ENCODE peak calls at places on chromosomes 6 and 20, in ten cellular contexts. One of them, this sample, is unnamed.
A peak's percentile ranks its signal among the peaks of the same experiment; 100 is the strongest.

GRCh38 chr6:391559-392440 is at the start of gene IRF4:
- DNase-seq in keratinocyte: no peak
- DNase-seq in fibroblast of mammary gland: peak; percentile 9
- DNase-seq in adipocyte: peak; percentile 4
- DNase-seq in HFF-Myc: no peak
- DNase-seq in BJ: no peak
- DNase-seq in sigmoid colon: no peak
- DNase-seq in GM12865: peak; percentile 91
- DNase-seq in adrenal gland: peak; percentile 41
- DNase-seq in fibroblast of lung: no peak
- DNase-seq in this sample: no peak

GRCh38 chr20:64109390-64109747 is 2.0 kb upstream of the NPBWR2 start:
- DNase-seq in keratinocyte: no peak
- DNase-seq in fibroblast of mammary gland: no peak
- DNase-seq in adipocyte: no peak
- DNase-seq in HFF-Myc: no peak
- DNase-seq in BJ: no peak
- DNase-seq in sigmoid colon: peak; percentile 44
- DNase-seq in GM12865: no peak
- DNase-seq in adrenal gland: peak; percentile 47
- DNase-seq in fibroblast of lung: no peak
- DNase-seq in this sample: no peak

GRCh38 chr6:129889580-129889979 is 28.5 kb upstream of the TMEM244 start:
- DNase-seq in keratinocyte: peak; percentile 54
- DNase-seq in fibroblast of mammary gland: peak; percentile 94
- DNase-seq in adipocyte: peak; percentile 85
- DNase-seq in HFF-Myc: no peak
- DNase-seq in BJ: peak; percentile 56
- DNase-seq in sigmoid colon: no peak
- DNase-seq in GM12865: no peak
- DNase-seq in adrenal gland: no peak
- DNase-seq in fibroblast of lung: peak; percentile 89
- DNase-seq in this sample: peak; percentile 67

GRCh38 chr6:122853259-122853995 is 64.4 kb downstream of the SMPDL3A start:
- DNase-seq in keratinocyte: no peak
- DNase-seq in fibroblast of mammary gland: no peak
- DNase-seq in adipocyte: no peak
- DNase-seq in HFF-Myc: no peak
- DNase-seq in BJ: no peak
- DNase-seq in sigmoid colon: no peak
- DNase-seq in GM12865: peak; percentile 72
- DNase-seq in adrenal gland: no peak
- DNase-seq in fibroblast of lung: no peak
- DNase-seq in this sample: no peak

GRCh38 chr20:49717693-49718092 is 4.0 kb upstream of the B4GALT5 start:
- DNase-seq in keratinocyte: no peak
- DNase-seq in fibroblast of mammary gland: no peak
- DNase-seq in adipocyte: no peak
- DNase-seq in HFF-Myc: no peak
- DNase-seq in BJ: no peak
- DNase-seq in sigmoid colon: no peak
- DNase-seq in GM12865: no peak
- DNase-seq in adrenal gland: no peak
- DNase-seq in fibroblast of lung: no peak
- DNase-seq in this sample: no peak

GRCh38 chr20:3431109-3431508 is 23.6 kb upstream of the DNAAF9 start:
- DNase-seq in keratinocyte: no peak
- DNase-seq in fibroblast of mammary gland: no peak
- DNase-seq in adipocyte: peak; percentile 1
- DNase-seq in HFF-Myc: no peak
- DNase-seq in BJ: no peak
- DNase-seq in sigmoid colon: no peak
- DNase-seq in GM12865: no peak
- DNase-seq in adrenal gland: no peak
- DNase-seq in fibroblast of lung: peak; percentile 90
- DNase-seq in this sample: no peak

GRCh38 chr6:29651413-29652197 is 5.3 kb upstream of the MOG start:
- DNase-seq in keratinocyte: no peak
- DNase-seq in fibroblast of mammary gland: peak; percentile 46
- DNase-seq in adipocyte: peak; percentile 72
- DNase-seq in HFF-Myc: no peak
- DNase-seq in BJ: no peak
- DNase-seq in sigmoid colon: no peak
- DNase-seq in GM12865: peak; percentile 46
- DNase-seq in adrenal gland: no peak
- DNase-seq in fibroblast of lung: peak; percentile 18
- DNase-seq in this sample: no peak

GRCh38 chr20:3383878-3384495 is 23.5 kb downstream of the DNAAF9 start:
- DNase-seq in keratinocyte: no peak
- DNase-seq in fibroblast of mammary gland: no peak
- DNase-seq in adipocyte: no peak
- DNase-seq in HFF-Myc: no peak
- DNase-seq in BJ: no peak
- DNase-seq in sigmoid colon: no peak
- DNase-seq in GM12865: peak; percentile 50
- DNase-seq in adrenal gland: no peak
- DNase-seq in fibroblast of lung: no peak
- DNase-seq in this sample: no peak

GRCh38 chr6:91045152-91045551 is 458.3 kb upstream of the MAP3K7 start:
- DNase-seq in keratinocyte: no peak
- DNase-seq in fibroblast of mammary gland: no peak
- DNase-seq in adipocyte: no peak
- DNase-seq in HFF-Myc: no peak
- DNase-seq in BJ: no peak
- DNase-seq in sigmoid colon: no peak
- DNase-seq in GM12865: no peak
- DNase-seq in adrenal gland: no peak
- DNase-seq in fibroblast of lung: peak; percentile 16
- DNase-seq in this sample: no peak

GRCh38 chr6:157033428-157034140 is 256.4 kb downstream of the ARID1B start:
- DNase-seq in keratinocyte: no peak
- DNase-seq in fibroblast of mammary gland: peak; percentile 31
- DNase-seq in adipocyte: peak; percentile 49
- DNase-seq in HFF-Myc: no peak
- DNase-seq in BJ: no peak
- DNase-seq in sigmoid colon: no peak
- DNase-seq in GM12865: no peak
- DNase-seq in adrenal gland: no peak
- DNase-seq in fibroblast of lung: no peak
- DNase-seq in this sample: no peak

GRCh38 chr20:2745936-2746635 is 53.5 kb downstream of the EBF4 start:
- DNase-seq in keratinocyte: no peak
- DNase-seq in fibroblast of mammary gland: no peak
- DNase-seq in adipocyte: no peak
- DNase-seq in HFF-Myc: no peak
- DNase-seq in BJ: no peak
- DNase-seq in sigmoid colon: peak; percentile 43
- DNase-seq in GM12865: no peak
- DNase-seq in adrenal gland: peak; percentile 28
- DNase-seq in fibroblast of lung: no peak
- DNase-seq in this sample: no peak

GRCh38 chr20:53138454-53139291 is 166.5 kb downstream of the TSHZ2 start:
- DNase-seq in keratinocyte: no peak
- DNase-seq in fibroblast of mammary gland: no peak
- DNase-seq in adipocyte: no peak
- DNase-seq in HFF-Myc: no peak
- DNase-seq in BJ: no peak
- DNase-seq in sigmoid colon: no peak
- DNase-seq in GM12865: peak; percentile 90
- DNase-seq in adrenal gland: no peak
- DNase-seq in fibroblast of lung: peak; percentile 23
- DNase-seq in this sample: no peak

GRCh38 chr6:168355716-168356522 is 36.3 kb upstream of the DACT2 start:
- DNase-seq in keratinocyte: no peak
- DNase-seq in fibroblast of mammary gland: peak; percentile 12
- DNase-seq in adipocyte: no peak
- DNase-seq in HFF-Myc: no peak
- DNase-seq in BJ: no peak
- DNase-seq in sigmoid colon: peak; percentile 74
- DNase-seq in GM12865: no peak
- DNase-seq in adrenal gland: peak; percentile 53
- DNase-seq in fibroblast of lung: no peak
- DNase-seq in this sample: no peak

DNA sequence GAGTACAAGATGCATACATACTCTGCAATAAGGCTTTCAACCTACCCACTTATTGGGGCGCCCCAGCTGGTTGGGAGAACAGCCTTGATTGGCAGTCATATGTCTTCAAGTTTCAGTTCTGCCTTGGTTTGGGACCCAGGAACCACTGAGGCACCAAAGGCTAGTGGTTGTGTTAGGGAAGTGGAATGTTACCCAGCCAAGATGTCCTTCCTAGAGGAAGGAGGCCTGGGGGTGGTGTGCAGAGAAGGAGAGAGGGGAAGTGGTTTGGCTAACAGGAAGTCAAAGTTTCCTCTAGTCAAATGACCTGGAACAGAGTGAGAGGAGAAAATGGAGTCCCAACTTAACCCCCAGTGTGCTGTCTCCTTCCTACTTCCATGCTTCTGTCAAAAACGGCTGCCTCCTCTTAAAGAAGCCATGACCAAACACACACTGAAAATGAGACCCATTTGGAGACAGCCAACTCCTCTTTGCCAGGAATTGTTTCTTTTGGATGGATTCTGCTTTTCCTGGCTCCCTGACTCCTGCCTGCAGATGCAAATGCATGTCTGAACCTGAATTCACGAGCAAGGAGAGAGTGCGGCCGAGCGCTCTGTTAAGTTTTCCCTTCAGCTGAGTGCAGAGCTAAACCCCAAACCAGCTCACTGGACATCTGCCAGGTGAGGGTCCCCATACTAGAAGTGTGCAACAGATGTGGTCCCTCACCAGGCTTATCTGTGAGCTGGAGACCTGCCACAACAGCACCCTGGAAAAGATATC is 59.3 kb downstream of the CD164 start:
- DNase-seq in keratinocyte: no peak
- DNase-seq in fibroblast of mammary gland: no peak
- DNase-seq in adipocyte: no peak
- DNase-seq in HFF-Myc: no peak
- DNase-seq in BJ: no peak
- DNase-seq in sigmoid colon: peak; percentile 72
- DNase-seq in GM12865: peak; percentile 30
- DNase-seq in adrenal gland: peak; percentile 63
- DNase-seq in fibroblast of lung: no peak
- DNase-seq in this sample: no peak
- H3K4me3 ChIP-seq in keratinocyte: no peak overlapping the region
- H3K4me3 ChIP-seq in fibroblast of mammary gland: no peak overlapping the region
- H3K4me3 ChIP-seq in adipocyte: no peak overlapping the region
- H3K4me3 ChIP-seq in HFF-Myc: no peak overlapping the region
- H3K4me3 ChIP-seq in BJ: no peak overlapping the region
- H3K4me3 ChIP-seq in sigmoid colon: no peak overlapping the region
- H3K4me3 ChIP-seq in GM12865: no peak overlapping the region
- H3K4me3 ChIP-seq in adrenal gland: no peak overlapping the region
- H3K4me3 ChIP-seq in fibroblast of lung: no peak overlapping the region
- H3K4me3 ChIP-seq in this sample: no peak overlapping the region

DNA sequence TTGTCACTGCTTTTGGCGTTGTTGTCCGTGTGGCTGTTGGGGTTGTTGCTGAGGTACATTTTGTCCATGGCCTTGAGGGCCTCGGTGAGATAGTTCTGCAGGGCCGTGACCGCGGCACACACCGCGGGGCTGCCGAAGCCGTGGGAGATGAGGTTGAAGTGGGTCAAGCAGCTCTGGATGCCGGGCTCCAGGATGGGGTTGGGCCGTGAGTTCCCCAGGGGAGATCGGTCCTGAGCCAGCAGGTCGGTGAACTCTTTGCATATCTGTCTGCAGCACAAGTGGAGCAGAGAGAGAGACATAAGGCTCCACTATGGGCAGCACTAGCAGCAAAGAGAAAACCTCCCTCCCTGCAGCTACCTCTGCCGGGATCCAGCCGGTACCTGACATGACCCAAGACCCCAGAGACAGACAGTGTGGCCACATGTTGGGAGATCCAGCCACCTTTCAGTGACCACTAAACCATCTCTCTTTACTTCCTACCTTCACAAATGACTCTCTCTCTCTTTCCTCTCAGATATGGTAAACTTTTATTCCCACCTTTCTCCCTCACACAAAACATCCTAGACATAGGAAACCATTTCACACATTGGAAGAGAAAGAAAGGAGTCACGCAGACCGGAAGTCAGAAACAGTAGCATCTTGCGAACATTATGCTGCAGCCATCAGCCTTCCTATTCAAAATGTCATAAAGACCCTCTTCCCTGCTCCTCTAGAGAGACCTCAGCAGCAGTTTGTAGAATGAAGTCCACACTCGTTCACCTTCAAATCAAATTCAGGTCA is 16.2 kb downstream of the TFAP2A start:
- DNase-seq in keratinocyte: no peak
- DNase-seq in fibroblast of mammary gland: no peak
- DNase-seq in adipocyte: no peak
- DNase-seq in HFF-Myc: no peak
- DNase-seq in BJ: no peak
- DNase-seq in sigmoid colon: no peak
- DNase-seq in GM12865: no peak
- DNase-seq in adrenal gland: no peak
- DNase-seq in fibroblast of lung: no peak
- DNase-seq in this sample: no peak
- H3K4me3 ChIP-seq in keratinocyte: no peak overlapping the region
- H3K4me3 ChIP-seq in fibroblast of mammary gland: no peak overlapping the region
- H3K4me3 ChIP-seq in adipocyte: no peak overlapping the region
- H3K4me3 ChIP-seq in HFF-Myc: no peak overlapping the region
- H3K4me3 ChIP-seq in BJ: peak overlapping the region; percentile 7
- H3K4me3 ChIP-seq in sigmoid colon: no peak overlapping the region
- H3K4me3 ChIP-seq in GM12865: no peak overlapping the region
- H3K4me3 ChIP-seq in adrenal gland: no peak overlapping the region
- H3K4me3 ChIP-seq in fibroblast of lung: no peak overlapping the region
- H3K4me3 ChIP-seq in this sample: no peak overlapping the region

GRCh38 chr6:141316236-141316635 is 816.5 kb upstream of the GJE1 start:
- DNase-seq in keratinocyte: no peak
- DNase-seq in fibroblast of mammary gland: no peak
- DNase-seq in adipocyte: no peak
- DNase-seq in HFF-Myc: no peak
- DNase-seq in BJ: no peak
- DNase-seq in sigmoid colon: no peak
- DNase-seq in GM12865: no peak
- DNase-seq in adrenal gland: no peak
- DNase-seq in fibroblast of lung: peak; percentile 56
- DNase-seq in this sample: no peak
- H3K4me3 ChIP-seq in keratinocyte: no peak overlapping the region
- H3K4me3 ChIP-seq in fibroblast of mammary gland: no peak overlapping the region
- H3K4me3 ChIP-seq in adipocyte: no peak overlapping the region
- H3K4me3 ChIP-seq in HFF-Myc: no peak overlapping the region
- H3K4me3 ChIP-seq in BJ: no peak overlapping the region
- H3K4me3 ChIP-seq in sigmoid colon: no peak overlapping the region
- H3K4me3 ChIP-seq in GM12865: no peak overlapping the region
- H3K4me3 ChIP-seq in adrenal gland: no peak overlapping the region
- H3K4me3 ChIP-seq in fibroblast of lung: no peak overlapping the region
- H3K4me3 ChIP-seq in this sample: no peak overlapping the region

GRCh38 chr20:23857954-23858565 is 21.5 kb downstream of the CST5 start:
- DNase-seq in keratinocyte: no peak
- DNase-seq in fibroblast of mammary gland: no peak
- DNase-seq in adipocyte: no peak
- DNase-seq in HFF-Myc: no peak
- DNase-seq in BJ: no peak
- DNase-seq in sigmoid colon: no peak
- DNase-seq in GM12865: no peak
- DNase-seq in adrenal gland: no peak
- DNase-seq in fibroblast of lung: no peak
- DNase-seq in this sample: no peak
- H3K4me3 ChIP-seq in keratinocyte: no peak overlapping the region
- H3K4me3 ChIP-seq in fibroblast of mammary gland: no peak overlapping the region
- H3K4me3 ChIP-seq in adipocyte: no peak overlapping the region
- H3K4me3 ChIP-seq in HFF-Myc: no peak overlapping the region
- H3K4me3 ChIP-seq in BJ: no peak overlapping the region
- H3K4me3 ChIP-seq in sigmoid colon: no peak overlapping the region
- H3K4me3 ChIP-seq in GM12865: no peak overlapping the region
- H3K4me3 ChIP-seq in adrenal gland: no peak overlapping the region
- H3K4me3 ChIP-seq in fibroblast of lung: no peak overlapping the region
- H3K4me3 ChIP-seq in this sample: no peak overlapping the region